ENCODE peak calls at places on chromosomes 3 and 15, in seven cellular contexts. V is upper lobe of right lung, M is MM.1S, O is tibial nerve, G is H1, R is Peyer's patch, T is colonic mucosa. J is an unnamed sample. For H3K4me1 and H3K36me3, the result is how much of the 10 kb centered on the place peaks cover.

GRCh38 chr15:52289629-52290081 is 5.9 kb downstream of the MYO5C start:
- DNase-seq in M (no peak), R (no peak), G (no peak), T (peak), O (no peak), V (no peak), J (no peak)

GRCh38 chr15:60219841-60220240 is 177.9 kb downstream of the ANXA2 start:
- DNase-seq in O (no peak), V (no peak), R (no peak), M (no peak), T (no peak), G (no peak), J (no peak)

GRCh38 chr15:66724732-66725467 is 22.9 kb downstream of the SMAD6 start:
- DNase-seq in M (no peak), V (peak), O (no peak), T (no peak), R (no peak), G (no peak), J (no peak)

GRCh38 chr3:115325539-115325938 is 178.5 kb upstream of the ZBTB20 start:
- DNase-seq in O (no peak), V (no peak), R (no peak), M (peak), G (no peak), T (no peak), J (no peak)

GRCh38 chr3:133759740-133760069 is 13.5 kb downstream of the TF start:
- DNase-seq in G (no peak), M (no peak), R (no peak), T (no peak), V (no peak), O (no peak), J (no peak)

GRCh38 chr3:37463163-37463562 is 288.8 kb upstream of the LRRFIP2 start:
- DNase-seq in R (no peak), T (no peak), M (no peak), O (no peak), G (no peak), V (no peak), J (no peak)

GRCh38 chr3:110016235-110016634 is 678.9 kb upstream of the DPPA4 start:
- DNase-seq in R (no peak), O (no peak), T (no peak), G (no peak), M (no peak), V (no peak), J (no peak)

GRCh38 chr3:141401584-141402475 is 33.5 kb downstream of the ZBTB38 start:
- DNase-seq in T (peak), G (no peak), M (peak), V (peak), O (no peak), R (peak), J (no peak)

GRCh38 chr15:67303490-67304363 is 49.1 kb downstream of the IQCH start:
- DNase-seq in G (no peak), V (no peak), M (peak), R (no peak), O (no peak), T (peak), J (no peak)

GRCh38 chr15:44722011-44722410 is 10.7 kb downstream of the B2M start:
- DNase-seq in O (no peak), R (no peak), G (no peak), M (no peak), V (no peak), T (no peak), J (no peak)
- H3K27ac ChIP-seq in O (no peak), R (peak), G (no peak), M (peak), V (no peak), T (no peak), J (no peak)

GRCh38 chr3:66489115-66489514 is 11.7 kb downstream of the LRIG1 start:
- DNase-seq in O (no peak), T (no peak), R (no peak), M (no peak), G (no peak), V (no peak), J (no peak)
- H3K4me1 ChIP-seq in O (half or more), T (under half), R (under half), M (half or more), G (under half), V (half or more), J (under half)

DNA sequence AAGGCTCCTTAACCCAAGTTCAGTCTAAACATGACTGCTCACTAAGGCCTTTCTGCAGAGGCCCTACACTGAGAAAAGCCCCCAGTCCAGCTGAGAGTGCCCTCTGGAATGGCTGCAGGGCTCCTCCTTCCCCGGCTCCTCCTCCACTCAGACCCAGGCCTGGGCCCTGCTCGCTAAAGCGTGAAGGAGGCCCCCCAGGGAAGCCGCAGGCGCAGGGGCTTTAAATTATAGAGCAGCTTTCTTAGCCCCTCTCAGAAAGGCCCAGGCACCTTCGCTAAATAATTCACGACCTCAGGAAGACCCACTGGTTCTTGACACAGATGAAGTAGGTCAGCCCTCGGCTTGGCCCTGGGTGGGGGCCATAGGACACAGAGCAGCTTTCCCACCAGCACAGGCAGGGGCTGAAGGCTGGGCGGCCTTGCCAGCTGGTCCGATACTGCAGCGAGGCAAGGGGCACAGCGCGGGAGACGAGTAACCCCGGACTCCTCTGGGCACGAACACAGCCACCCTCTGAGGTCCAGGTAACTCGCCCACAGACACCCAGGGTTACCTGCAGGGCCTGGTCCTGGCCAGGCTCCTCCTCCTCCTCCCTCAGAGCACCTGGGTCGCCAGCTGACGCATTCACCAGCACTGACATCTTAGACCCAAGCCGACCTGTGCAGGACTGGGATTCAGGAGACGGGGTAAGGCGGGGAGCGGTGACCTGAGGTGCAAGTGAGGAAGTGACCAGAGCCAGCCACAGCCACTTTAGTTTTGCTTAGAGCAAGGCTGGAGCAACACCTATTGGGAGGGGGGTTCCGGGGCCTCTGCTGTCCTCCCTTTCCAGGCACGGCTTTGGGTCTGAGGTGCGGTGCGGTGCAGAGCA is 36.9 kb downstream of the RBPMS2 start:
- DNase-seq in M (no peak), O (no peak), R (no peak), T (no peak), V (no peak), G (no peak), J (no peak)
- H3K36me3 ChIP-seq in M (under half), O (under half), R (under half), T (under half), V (under half), G (under half), J (under half)

GRCh38 chr3:53073553-53074365 is 27.9 kb upstream of the SFMBT1 start:
- DNase-seq in V (peak), M (no peak), O (no peak), R (no peak), G (no peak), T (no peak), J (no peak)

GRCh38 chr3:53075743-53076140 is 29.9 kb upstream of the SFMBT1 start:
- DNase-seq in M (no peak), O (no peak), T (no peak), R (no peak), V (no peak), G (no peak), J (no peak)

GRCh38 chr3:53074366-53074696 is 28.5 kb upstream of the SFMBT1 start:
- DNase-seq in O (no peak), G (no peak), R (no peak), M (no peak), V (peak), T (no peak), J (no peak)

GRCh38 chr3:53072653-53073552 is 27.0 kb upstream of the SFMBT1 start:
- DNase-seq in G (peak), O (peak), V (peak), T (peak), R (peak), M (peak), J (peak)

GRCh38 chr3:53074761-53075742 is 29.2 kb upstream of the SFMBT1 start:
- DNase-seq in M (no peak), G (no peak), V (peak), T (no peak), O (no peak), R (no peak), J (no peak)
- H3K27ac ChIP-seq in M (no peak), G (no peak), V (no peak), T (no peak), O (no peak), R (no peak), J (no peak)

DNA sequence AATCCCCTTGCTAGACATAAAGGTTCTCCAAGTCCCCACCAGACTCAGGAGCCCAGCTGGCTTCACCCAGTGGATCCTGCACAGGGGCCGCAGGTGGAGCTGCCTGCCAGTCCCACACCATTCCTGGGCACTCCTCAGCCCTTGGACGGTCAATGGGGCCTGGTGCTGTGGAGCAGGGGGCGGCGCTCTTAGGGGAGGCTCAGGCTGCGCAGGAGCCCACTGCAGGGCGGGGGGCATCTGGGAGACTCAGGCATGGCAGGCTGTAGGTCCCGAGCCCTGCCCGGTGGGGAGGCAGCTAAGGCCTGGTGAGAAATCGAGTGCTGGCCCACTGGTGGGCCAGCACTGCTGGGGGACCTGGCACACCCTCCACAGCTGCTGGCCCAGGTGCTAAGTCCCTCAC is 75.1 kb upstream of the TBC1D5 start:
- DNase-seq in M (no peak), V (no peak), R (no peak), G (no peak), T (no peak), O (no peak), J (no peak)
- H3K4me1 ChIP-seq in M (under half), V (under half), R (under half), G (under half), T (under half), O (under half), J (under half)

DNA sequence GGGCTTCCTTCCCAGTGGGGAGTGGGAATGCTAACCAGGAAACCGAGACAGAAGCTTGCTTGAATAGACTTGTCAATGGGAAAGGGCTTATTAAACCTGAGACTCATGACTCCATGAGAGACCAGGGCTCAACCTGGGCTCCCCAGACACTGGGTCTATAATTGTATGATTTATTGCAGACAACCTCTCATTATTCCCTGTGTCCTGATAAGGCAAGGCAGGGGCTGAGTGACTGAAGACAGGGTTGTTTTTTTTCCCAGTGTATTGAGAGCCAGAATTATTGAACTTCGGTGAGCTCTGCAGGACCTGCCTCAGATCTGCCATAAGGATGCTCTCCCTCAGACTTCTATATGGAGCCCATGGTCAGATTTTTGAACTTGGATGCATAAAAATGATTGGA is 79.5 kb upstream of the KLHL25 start:
- DNase-seq in T (no peak), G (no peak), M (no peak), O (no peak), R (no peak), V (no peak), J (no peak)
- H3K36me3 ChIP-seq in T (under half), G (under half), M (under half), O (under half), R (under half), V (under half), J (under half)